ENCODE peak calls at places on chromosomes 3 and 15, in eight cellular contexts. L is GM23338; S is mammary epithelial cell; Z is tibial artery; E is prostate gland; V is Peyer's patch; G is left ventricle myocardium inferior; P is CD8-positive, alpha-beta memory T cell. N is an unnamed sample.

GRCh38 chr15:39124925-39125625 is 455.8 kb upstream of the THBS1 start:
- DNase-seq in Z (no peak), E (no peak), L (no peak), P (no peak), G (no peak), V (no peak), S (no peak), N (peak; percentile 42)

GRCh38 chr3:136787226-136787793 is 31.6 kb upstream of the SLC35G2 start:
- DNase-seq in L (no peak), S (no peak), G (no peak), Z (no peak), P (peak; percentile 7), V (no peak), E (no peak), N (peak; percentile 38)

GRCh38 chr15:59622289-59622688 is 10.7 kb downstream of the GCNT3 start:
- DNase-seq in Z (no peak), P (no peak), L (peak; percentile 79), S (peak; percentile 66), V (peak; percentile 81), E (no peak), G (no peak), N (peak; percentile 37)

GRCh38 chr15:27672537-27672936 is 426.6 kb downstream of the OCA2 start:
- DNase-seq in V (no peak), P (no peak), E (no peak), L (no peak), S (no peak), Z (no peak), G (no peak), N (no peak)

GRCh38 chr3:14301558-14301957 is 100.8 kb upstream of the SLC6A6 start:
- DNase-seq in L (peak; percentile 45), P (no peak), V (no peak), G (no peak), S (peak; percentile 65), Z (peak; percentile 75), E (peak; percentile 86), N (no peak)

GRCh38 chr3:66803206-66803605 is 194.9 kb upstream of the KBTBD8 start:
- DNase-seq in E (no peak), S (no peak), V (no peak), L (peak; percentile 74), G (no peak), P (no peak), Z (no peak), N (no peak)

GRCh38 chr15:91706366-91707032 is 147.0 kb upstream of the SLCO3A1 start:
- DNase-seq in E (peak; percentile 60), Z (peak; percentile 83), V (peak; percentile 56), G (peak; percentile 63), L (peak; percentile 92), S (peak; percentile 75), P (peak; percentile 71), N (peak; percentile 33)

GRCh38 chr15:48976444-48977088 is 12.8 kb upstream of the SHC4 start:
- DNase-seq in S (no peak), V (no peak), G (no peak), E (no peak), L (no peak), Z (peak; percentile 64), P (no peak), N (no peak)

GRCh38 chr3:4819294-4819693 is 159.9 kb upstream of the BHLHE40 start:
- DNase-seq in Z (no peak), L (no peak), E (no peak), P (no peak), S (no peak), G (no peak), V (no peak), N (no peak)

GRCh38 chr3:4817128-4817527 is 162.1 kb upstream of the BHLHE40 start:
- DNase-seq in P (no peak), G (no peak), V (no peak), Z (no peak), E (no peak), S (no peak), L (no peak), N (no peak)

GRCh38 chr3:4816718-4817117 is 162.5 kb upstream of the BHLHE40 start:
- DNase-seq in S (no peak), G (no peak), V (no peak), L (no peak), Z (no peak), E (no peak), P (no peak), N (no peak)

GRCh38 chr3:4819761-4820160 is 159.5 kb upstream of the BHLHE40 start:
- DNase-seq in P (no peak), G (no peak), V (no peak), E (no peak), S (no peak), L (no peak), Z (no peak), N (no peak)

GRCh38 chr3:4818164-4818563 is 161.1 kb upstream of the BHLHE40 start:
- DNase-seq in G (no peak), P (no peak), Z (no peak), L (no peak), S (no peak), V (no peak), E (no peak), N (no peak)
- H3K36me3 ChIP-seq in G (peaks cover 77% of the 10 kb centered on the region), P (peaks cover 11% of the 10 kb centered on the region), Z (peaks cover 93% of the 10 kb centered on the region), L (no peaks in the 10 kb centered on the region), S (no peaks in the 10 kb centered on the region), V (peaks cover 18% of the 10 kb centered on the region), E (no peaks in the 10 kb centered on the region), N (no peaks in the 10 kb centered on the region)

GRCh38 chr3:5022187-5022965 is 43.1 kb downstream of the BHLHE40 start:
- DNase-seq in G (no peak), S (peak; percentile 90), L (no peak), Z (no peak), E (no peak), V (no peak), P (no peak), N (no peak)
- H3K4me1 ChIP-seq in G (peaks cover 29% of the 10 kb centered on the region), S (peaks cover 66% of the 10 kb centered on the region), L (peaks cover 6% of the 10 kb centered on the region), Z (no peaks in the 10 kb centered on the region), E (no peaks in the 10 kb centered on the region), V (peaks cover 6% of the 10 kb centered on the region), P (peaks cover 35% of the 10 kb centered on the region), N (peaks cover 59% of the 10 kb centered on the region)

GRCh38 chr3:171396048-171396447 is 64.2 kb downstream of the TNIK start:
- DNase-seq in Z (no peak), G (no peak), P (no peak), S (no peak), E (no peak), L (no peak), V (no peak), N (no peak)

GRCh38 chr3:171388537-171388936 is 71.7 kb downstream of the TNIK start:
- DNase-seq in L (no peak), V (no peak), G (no peak), P (no peak), S (no peak), E (no peak), Z (no peak), N (no peak)

GRCh38 chr3:171391432-171391831 is 68.8 kb downstream of the TNIK start:
- DNase-seq in E (no peak), S (no peak), V (no peak), L (no peak), Z (no peak), G (no peak), P (no peak), N (no peak)

GRCh38 chr3:171390531-171390930 is 69.7 kb downstream of the TNIK start:
- DNase-seq in E (no peak), G (no peak), P (no peak), Z (no peak), L (no peak), V (no peak), S (no peak), N (no peak)

DNA sequence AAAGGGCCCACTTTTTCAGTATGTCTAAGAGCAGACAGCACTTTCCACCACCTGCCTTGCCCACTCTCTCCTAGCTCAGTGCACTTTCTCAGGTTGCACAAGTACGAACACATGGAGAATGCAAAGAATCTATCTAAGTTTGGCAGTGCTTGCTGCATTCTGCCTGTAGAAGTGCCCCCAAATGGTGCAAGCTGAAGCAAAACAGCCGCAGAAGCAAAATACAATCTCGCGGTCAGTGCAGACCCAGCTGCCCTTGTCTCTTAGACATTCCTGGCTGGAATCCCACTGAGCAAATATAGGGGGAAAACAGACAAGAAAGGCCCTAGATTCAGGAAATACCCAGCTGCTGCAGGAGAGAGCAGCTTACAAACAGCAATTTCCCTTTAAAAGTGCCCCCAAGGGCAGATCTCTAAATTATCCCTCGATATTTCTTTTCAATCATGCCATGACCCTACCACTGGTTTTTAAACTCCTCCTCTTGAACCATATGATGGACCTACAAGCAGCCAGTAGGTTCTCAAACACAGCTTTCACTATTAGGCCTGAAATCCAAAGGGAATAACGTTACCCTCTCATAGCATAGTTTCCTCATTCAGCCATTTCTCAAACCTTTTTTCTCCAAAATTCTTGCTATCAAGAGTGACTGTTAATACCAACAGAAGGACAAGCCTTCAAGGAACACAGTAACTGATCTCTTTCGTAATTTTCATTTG is 67.0 kb downstream of the TNIK start:
- DNase-seq in P (no peak), Z (no peak), E (no peak), G (no peak), L (peak; percentile 82), S (no peak), V (no peak), N (no peak)
- H3K27ac ChIP-seq in P (no peak overlapping the region), Z (no peak overlapping the region), E (no peak overlapping the region), G (peak overlapping the region; percentile 63), L (peak overlapping the region; percentile 89), S (no peak overlapping the region), V (no peak overlapping the region), N (no peak overlapping the region)

GRCh38 chr3:184314700-184315505 is 497 bp downstream of the EIF4G1 start:
- DNase-seq in G (peak; percentile 90), P (peak; percentile 75), E (peak; percentile 69), S (peak; percentile 66), V (peak; percentile 86), Z (peak; percentile 94), L (peak; percentile 66), N (peak; percentile 77)

GRCh38 chr3:184315871-184316661 is 1.7 kb downstream of the EIF4G1 start:
- DNase-seq in Z (no peak), E (no peak), G (no peak), L (no peak), P (no peak), V (peak; percentile 62), S (no peak), N (no peak)

GRCh38 chr3:184315506-184315867 is 1.1 kb downstream of the EIF4G1 start:
- DNase-seq in G (no peak), V (no peak), Z (no peak), E (no peak), L (no peak), P (no peak), S (no peak), N (no peak)

GRCh38 chr3:184316792-184317191 is 2.4 kb downstream of the EIF4G1 start:
- DNase-seq in V (no peak), Z (no peak), P (no peak), G (no peak), L (no peak), E (no peak), S (no peak), N (no peak)

DNA sequence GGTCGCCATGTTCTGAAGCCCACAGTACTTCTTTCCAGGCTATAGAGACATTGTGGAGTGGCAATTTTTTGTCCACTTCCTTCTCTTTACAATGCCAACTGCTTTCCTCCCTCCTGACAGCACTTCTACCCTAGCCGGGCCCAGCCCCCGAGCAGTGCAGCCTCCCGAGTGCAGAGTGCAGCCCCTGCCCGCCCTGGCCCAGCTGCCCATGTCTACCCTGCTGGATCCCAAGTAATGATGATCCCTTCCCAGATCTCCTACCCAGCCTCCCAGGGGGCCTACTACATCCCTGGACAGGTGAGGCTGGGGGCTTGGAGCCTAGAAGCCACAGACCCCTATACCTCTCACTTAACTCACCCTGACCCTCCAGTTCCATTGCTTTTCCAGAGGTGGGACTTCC is 2.8 kb downstream of the EIF4G1 start:
- DNase-seq in L (no peak), E (no peak), V (no peak), G (no peak), S (no peak), P (no peak), Z (no peak), N (no peak)
- H3K36me3 ChIP-seq in L (peaks cover 39% of the 10 kb centered on the region), E (peaks cover 12% of the 10 kb centered on the region), V (peaks cover 28% of the 10 kb centered on the region), G (peaks cover 40% of the 10 kb centered on the region), S (peaks cover 29% of the 10 kb centered on the region), P (peaks cover 27% of the 10 kb centered on the region), Z (peaks cover 42% of the 10 kb centered on the region), N (peaks cover 72% of the 10 kb centered on the region)

GRCh38 chr3:71130516-71131384 is 452.8 kb downstream of the FOXP1 start:
- DNase-seq in P (peak; percentile 41), S (peak; percentile 59), G (peak; percentile 51), Z (peak; percentile 79), L (peak; percentile 70), E (peak; percentile 85), V (peak; percentile 56), N (peak; percentile 84)
- H3K4me1 ChIP-seq in P (peaks cover 65% of the 10 kb centered on the region), S (peaks cover 10% of the 10 kb centered on the region), G (peaks cover 88% of the 10 kb centered on the region), Z (no peaks in the 10 kb centered on the region), L (peaks cover 90% of the 10 kb centered on the region), E (peaks cover 34% of the 10 kb centered on the region), V (peaks cover 5% of the 10 kb centered on the region), N (peaks cover 41% of the 10 kb centered on the region)

N was measured in SJSA1.